ENCODE peak calls at places on chromosomes 2 and 18, in five cellular contexts. One of them, this sample, is unnamed. For H3K4me1, the result is how much of the 10 kb centered on the place peaks cover.

GRCh38 chr2:136664713-136665112 is 100.6 kb upstream of the THSD7B start:
- DNase-seq in esophagus squamous epithelium: no peak
- DNase-seq in Panc1: no peak
- DNase-seq in prostate gland: no peak
- DNase-seq in A549: no peak
- DNase-seq in this sample: no peak

GRCh38 chr2:121241466-121241865 is 43.5 kb downstream of the TFCP2L1 start:
- DNase-seq in A549: no peak
- DNase-seq in prostate gland: no peak
- DNase-seq in esophagus squamous epithelium: no peak
- DNase-seq in Panc1: no peak
- DNase-seq in this sample: no peak

GRCh38 chr2:148046802-148047201 is 25.9 kb downstream of the MBD5 start:
- DNase-seq in esophagus squamous epithelium: no peak
- DNase-seq in A549: no peak
- DNase-seq in Panc1: no peak
- DNase-seq in prostate gland: no peak
- DNase-seq in this sample: no peak

GRCh38 chr2:41994177-41994576 is 53.6 kb upstream of the PKDCC start:
- DNase-seq in prostate gland: no peak
- DNase-seq in esophagus squamous epithelium: no peak
- DNase-seq in Panc1: no peak
- DNase-seq in A549: no peak
- DNase-seq in this sample: no peak

GRCh38 chr2:59025157-59025757 is 784.1 kb upstream of the FANCL start:
- DNase-seq in A549: peak
- DNase-seq in esophagus squamous epithelium: no peak
- DNase-seq in Panc1: peak
- DNase-seq in prostate gland: no peak
- DNase-seq in this sample: peak

GRCh38 chr2:3223080-3223923 is 154.3 kb downstream of the EIPR1 start:
- DNase-seq in A549: no peak
- DNase-seq in Panc1: no peak
- DNase-seq in prostate gland: no peak
- DNase-seq in esophagus squamous epithelium: no peak
- DNase-seq in this sample: no peak

GRCh38 chr2:95074663-95075439 is 46.8 kb downstream of the MRPS5 start:
- DNase-seq in Panc1: no peak
- DNase-seq in prostate gland: no peak
- DNase-seq in A549: no peak
- DNase-seq in esophagus squamous epithelium: no peak
- DNase-seq in this sample: no peak

GRCh38 chr18:22170421-22171262 is 1.3 kb downstream of the GATA6 start:
- DNase-seq in prostate gland: peak
- DNase-seq in A549: peak
- DNase-seq in Panc1: no peak
- DNase-seq in esophagus squamous epithelium: no peak
- DNase-seq in this sample: peak

GRCh38 chr2:129334696-129335095 is 644.8 kb upstream of the RAB6C start:
- DNase-seq in A549: no peak
- DNase-seq in Panc1: no peak
- DNase-seq in prostate gland: no peak
- DNase-seq in esophagus squamous epithelium: no peak
- DNase-seq in this sample: no peak

GRCh38 chr2:176136375-176137248 is 7.1 kb downstream of the HOXD8 start:
- DNase-seq in Panc1: no peak
- DNase-seq in esophagus squamous epithelium: no peak
- DNase-seq in A549: peak
- DNase-seq in prostate gland: no peak
- DNase-seq in this sample: no peak

GRCh38 chr2:238910751-238911351 is 63.0 kb downstream of the TWIST2 start:
- DNase-seq in esophagus squamous epithelium: no peak
- DNase-seq in prostate gland: peak
- DNase-seq in A549: peak
- DNase-seq in Panc1: no peak
- DNase-seq in this sample: peak

GRCh38 chr2:76850969-76851368 is 671.2 kb downstream of the LRRTM4 start:
- DNase-seq in esophagus squamous epithelium: no peak
- DNase-seq in prostate gland: peak
- DNase-seq in Panc1: no peak
- DNase-seq in A549: no peak
- DNase-seq in this sample: no peak

GRCh38 chr2:3785220-3785889 is 82.0 kb downstream of the DCDC2C start:
- DNase-seq in A549: peak
- DNase-seq in Panc1: no peak
- DNase-seq in esophagus squamous epithelium: no peak
- DNase-seq in prostate gland: no peak
- DNase-seq in this sample: no peak

GRCh38 chr2:3176869-3177255 is 200.8 kb downstream of the EIPR1 start:
- DNase-seq in prostate gland: no peak
- DNase-seq in Panc1: no peak
- DNase-seq in esophagus squamous epithelium: no peak
- DNase-seq in A549: no peak
- DNase-seq in this sample: no peak

GRCh38 chr2:181106789-181107418 is 126.5 kb downstream of the UBE2E3 start:
- DNase-seq in prostate gland: no peak
- DNase-seq in A549: peak
- DNase-seq in esophagus squamous epithelium: no peak
- DNase-seq in Panc1: peak
- DNase-seq in this sample: no peak

GRCh38 chr2:100064592-100065006 is 77.8 kb downstream of the AFF3 start:
- DNase-seq in Panc1: no peak
- DNase-seq in esophagus squamous epithelium: no peak
- DNase-seq in A549: no peak
- DNase-seq in prostate gland: no peak
- DNase-seq in this sample: no peak

GRCh38 chr2:187500585-187501359 is 52.7 kb upstream of the CALCRL start:
- DNase-seq in Panc1: peak
- DNase-seq in prostate gland: no peak
- DNase-seq in A549: peak
- DNase-seq in esophagus squamous epithelium: no peak
- DNase-seq in this sample: no peak

GRCh38 chr2:42309366-42309765 is 51.7 kb downstream of the COX7A2L start:
- DNase-seq in A549: no peak
- DNase-seq in esophagus squamous epithelium: no peak
- DNase-seq in prostate gland: no peak
- DNase-seq in Panc1: no peak
- DNase-seq in this sample: no peak

GRCh38 chr2:119431976-119432881 is 575 bp downstream of the TMEM37 start:
- DNase-seq in Panc1: no peak
- DNase-seq in prostate gland: no peak
- DNase-seq in A549: no peak
- DNase-seq in esophagus squamous epithelium: no peak
- DNase-seq in this sample: peak

DNA sequence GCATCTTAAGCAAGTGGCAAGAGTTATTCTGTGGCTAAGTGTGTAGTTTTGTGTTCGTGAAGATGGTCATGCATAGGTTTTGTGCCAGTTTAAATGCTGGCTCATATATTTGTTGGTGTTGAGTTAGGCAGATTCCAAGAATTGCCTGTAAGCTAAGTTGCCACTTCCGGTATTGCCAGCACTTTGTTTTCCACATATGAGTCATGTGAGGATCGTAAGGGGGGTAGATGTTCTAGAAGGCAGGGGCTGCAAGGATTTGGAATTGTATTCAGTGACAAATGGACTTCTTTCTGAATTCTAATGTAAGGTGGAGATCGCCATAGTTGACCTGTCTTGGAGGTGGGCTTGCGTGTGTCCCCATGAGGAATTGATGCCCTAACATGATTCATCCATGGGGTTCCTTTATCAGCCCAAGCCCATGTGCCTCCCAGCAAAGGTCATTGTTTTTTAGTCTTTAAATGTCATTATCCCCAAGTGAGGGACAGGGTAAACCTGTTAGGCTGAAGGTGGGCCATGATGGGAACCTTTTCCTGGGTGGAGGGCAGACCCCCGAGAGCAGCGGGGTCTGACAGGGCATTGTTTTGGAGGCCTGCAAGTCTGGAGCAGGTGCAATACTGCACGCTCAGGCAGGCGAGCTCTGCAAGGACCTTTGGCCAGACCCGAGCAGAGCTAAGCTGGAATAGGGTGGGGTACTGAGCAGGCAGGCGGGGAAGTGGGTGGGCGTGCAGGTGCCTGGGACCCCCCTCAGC is 77.3 kb downstream of the LRRFIP1 start:
- DNase-seq in Panc1: no peak
- DNase-seq in A549: no peak
- DNase-seq in esophagus squamous epithelium: no peak
- DNase-seq in prostate gland: no peak
- DNase-seq in this sample: no peak
- H3K4me1 ChIP-seq in Panc1: half or more
- H3K4me1 ChIP-seq in A549: under half
- H3K4me1 ChIP-seq in esophagus squamous epithelium: half or more
- H3K4me1 ChIP-seq in prostate gland: under half
- H3K4me1 ChIP-seq in this sample: half or more

DNA sequence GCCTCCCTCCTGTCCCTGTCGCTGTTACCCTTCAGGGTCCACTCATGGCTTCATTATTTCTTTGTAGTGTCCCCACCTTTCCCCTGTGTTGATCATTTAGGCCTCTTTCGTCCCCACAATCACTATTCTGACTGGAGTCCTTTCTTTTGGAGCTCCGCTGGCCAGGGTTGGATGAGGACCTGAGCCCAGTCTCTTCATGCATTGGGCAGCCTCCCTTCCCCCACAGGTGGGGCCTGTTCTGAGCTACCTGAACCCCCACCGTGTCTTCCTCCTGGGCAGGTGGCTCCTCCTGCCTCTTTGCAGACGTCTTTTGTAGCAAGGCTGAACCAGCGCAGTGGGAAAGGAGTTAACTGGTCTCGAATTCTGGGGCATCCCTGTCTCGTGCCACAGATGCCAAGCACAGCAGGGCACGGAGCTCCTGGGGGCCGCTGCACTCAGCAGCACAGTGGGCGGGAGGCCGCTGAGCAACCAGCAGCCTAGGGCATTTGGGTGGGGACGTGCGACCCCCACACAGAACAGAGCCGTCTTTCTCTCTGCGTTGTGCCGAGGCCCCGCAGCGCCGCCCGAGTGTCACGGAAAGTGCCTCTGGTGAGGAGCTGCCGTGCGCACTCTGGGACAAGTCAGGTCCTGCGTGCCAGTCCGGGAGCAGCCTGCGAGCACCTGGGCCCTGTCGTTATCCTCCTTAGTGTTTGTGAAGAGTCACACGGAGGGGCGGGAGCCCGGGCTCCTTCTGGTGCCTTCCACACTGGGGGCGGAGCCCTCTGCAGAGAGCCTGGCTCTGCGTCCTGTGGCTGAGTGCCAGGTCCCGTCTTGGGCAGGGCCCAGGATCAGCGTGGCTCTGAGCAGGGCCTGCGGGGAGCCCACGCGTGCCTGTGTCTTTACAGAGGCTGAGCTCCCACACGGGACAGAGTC is 130.1 kb downstream of the NFATC1 start:
- DNase-seq in A549: no peak
- DNase-seq in prostate gland: peak
- DNase-seq in Panc1: no peak
- DNase-seq in esophagus squamous epithelium: no peak
- DNase-seq in this sample: peak
- H3K4me1 ChIP-seq in A549: under half
- H3K4me1 ChIP-seq in prostate gland: under half
- H3K4me1 ChIP-seq in Panc1: under half
- H3K4me1 ChIP-seq in esophagus squamous epithelium: under half
- H3K4me1 ChIP-seq in this sample: under half

DNA sequence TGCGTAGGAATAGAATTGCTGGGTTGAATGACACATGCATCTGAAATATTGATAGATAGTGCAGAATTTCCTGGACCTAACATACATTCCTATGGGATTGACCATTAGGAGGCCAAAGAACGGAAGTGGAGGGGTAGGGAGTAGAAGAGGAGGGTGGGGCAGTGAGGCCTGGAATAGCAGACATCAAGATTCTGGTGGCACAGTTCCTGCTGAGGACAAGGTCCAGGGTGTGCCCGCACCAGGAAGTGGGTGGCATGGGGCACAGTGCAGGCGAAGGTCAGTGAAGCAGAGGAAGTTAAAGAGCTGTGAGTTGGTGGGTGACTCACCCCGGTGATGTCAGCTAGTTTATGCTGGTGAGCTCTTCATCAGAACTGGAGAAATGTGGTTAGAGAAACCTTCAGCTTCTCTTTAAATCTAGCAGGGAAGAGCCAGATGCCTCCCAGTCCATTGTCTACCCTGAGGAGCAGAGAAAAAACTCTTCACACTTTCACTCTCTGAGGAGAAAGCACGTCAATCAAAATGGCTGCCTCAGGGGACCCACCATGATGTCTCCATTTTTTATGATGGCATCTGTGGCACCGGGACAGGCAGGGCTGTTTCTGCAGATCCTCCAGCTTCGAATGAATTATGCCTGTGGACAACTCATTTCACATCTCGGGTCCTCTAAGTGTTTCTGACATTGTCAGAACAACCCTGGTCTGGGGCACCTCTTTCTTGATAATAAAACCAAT is 55.9 kb upstream of the CTLA4 start:
- DNase-seq in prostate gland: no peak
- DNase-seq in Panc1: peak
- DNase-seq in esophagus squamous epithelium: peak
- DNase-seq in A549: peak
- DNase-seq in this sample: peak
- H3K4me1 ChIP-seq in prostate gland: under half
- H3K4me1 ChIP-seq in Panc1: under half
- H3K4me1 ChIP-seq in esophagus squamous epithelium: under half
- H3K4me1 ChIP-seq in A549: under half
- H3K4me1 ChIP-seq in this sample: under half

GRCh38 chr18:45248240-45248903 is 366.9 kb upstream of the SLC14A2 start:
- DNase-seq in esophagus squamous epithelium: no peak
- DNase-seq in A549: no peak
- DNase-seq in Panc1: no peak
- DNase-seq in prostate gland: peak
- DNase-seq in this sample: no peak

GRCh38 chr18:45241982-45242565 is 373.2 kb upstream of the SLC14A2 start:
- DNase-seq in A549: no peak
- DNase-seq in esophagus squamous epithelium: no peak
- DNase-seq in prostate gland: no peak
- DNase-seq in Panc1: no peak
- DNase-seq in this sample: no peak

GRCh38 chr18:45243347-45244095 is 371.8 kb upstream of the SLC14A2 start:
- DNase-seq in esophagus squamous epithelium: no peak
- DNase-seq in A549: no peak
- DNase-seq in Panc1: no peak
- DNase-seq in prostate gland: peak
- DNase-seq in this sample: no peak

GRCh38 chr18:45249306-45249705 is 366.0 kb upstream of the SLC14A2 start:
- DNase-seq in esophagus squamous epithelium: no peak
- DNase-seq in Panc1: no peak
- DNase-seq in prostate gland: no peak
- DNase-seq in A549: no peak
- DNase-seq in this sample: no peak

DNA sequence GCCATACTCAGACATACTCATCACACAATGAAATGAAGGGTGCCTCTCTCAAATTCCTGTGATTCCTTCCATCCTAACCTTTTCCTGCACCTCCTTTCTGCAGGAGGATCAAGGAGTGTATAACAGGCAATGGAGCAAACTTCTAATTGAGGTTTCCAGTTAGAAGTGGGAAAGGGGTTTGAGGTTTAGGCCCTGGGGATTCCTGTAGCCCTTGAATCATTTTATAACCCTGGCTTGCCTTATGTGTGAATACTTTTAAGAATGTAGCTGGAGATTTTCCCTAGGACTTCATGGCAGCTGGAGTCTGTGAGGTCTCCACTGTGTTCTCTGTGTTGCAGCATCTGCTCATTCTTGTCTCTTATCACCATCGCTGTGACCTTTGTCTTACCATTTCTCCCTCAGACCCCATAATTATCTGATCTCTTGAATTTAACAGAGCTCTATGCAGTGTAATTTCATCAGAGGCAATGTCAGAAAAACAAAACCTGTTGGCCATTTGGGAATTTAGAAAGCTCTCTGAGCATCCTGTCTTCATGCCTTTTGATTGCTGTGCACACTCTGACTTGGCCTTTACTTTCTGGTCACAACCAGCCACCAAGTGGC is 370.1 kb upstream of the SLC14A2 start:
- DNase-seq in prostate gland: no peak
- DNase-seq in Panc1: no peak
- DNase-seq in A549: no peak
- DNase-seq in esophagus squamous epithelium: no peak
- DNase-seq in this sample: no peak
- H3K4me1 ChIP-seq in prostate gland: under half
- H3K4me1 ChIP-seq in Panc1: under half
- H3K4me1 ChIP-seq in A549: under half
- H3K4me1 ChIP-seq in esophagus squamous epithelium: under half
- H3K4me1 ChIP-seq in this sample: under half

This sample was measured in thyroid gland.